ENCODE peak calls at places on chromosomes 6 and 20, in seven cellular contexts. U is naive thymus-derived CD4-positive, alpha-beta T cell; V is fibroblast of pulmonary artery; N is activated naive CD8-positive, alpha-beta T cell treated with anti-CD3 and anti-CD28 coated beads, Interleukin-2, amount 50 U/mL, for 24 hours; H is posterior vena cava; M is glutamatergic neuron; F is NCI-H1417 treated with DMSO at 0.1 percent for 48 hours. C is an unnamed sample.

GRCh38 chr20:54199721-54200176 is 8.1 kb upstream of the PFDN4 start:
- DNase-seq in U (peak; percentile 66), V (peak; percentile 86), N (peak; percentile 75), H (peak; percentile 92), M (peak; percentile 86), F (peak; percentile 13), C (peak; percentile 71)

GRCh38 chr6:123323419-123324329 is 313.1 kb downstream of the TRDN start:
- DNase-seq in U (no peak), V (peak; percentile 18), N (no peak), H (no peak), M (no peak), F (no peak), C (no peak)

GRCh38 chr6:28710466-28711191 is 184.9 kb downstream of the GPX5 start:
- DNase-seq in U (no peak), V (peak; percentile 42), N (peak; percentile 42), H (no peak), M (no peak), F (no peak), C (no peak)

GRCh38 chr6:128064540-128064895 is 163.7 kb upstream of the THEMIS start:
- DNase-seq in U (no peak), V (no peak), N (no peak), H (no peak), M (no peak), F (no peak), C (no peak)

GRCh38 chr6:16337280-16337975 is 99.0 kb downstream of the GMPR start:
- DNase-seq in U (no peak), V (peak; percentile 98), N (no peak), H (peak; percentile 97), M (peak; percentile 51), F (no peak), C (no peak)

GRCh38 chr6:156440688-156441087 is 336.5 kb upstream of the ARID1B start:
- DNase-seq in U (no peak), V (no peak), N (no peak), H (no peak), M (no peak), F (no peak), C (no peak)

GRCh38 chr6:95169790-95170189 is 407.5 kb upstream of the MANEA start:
- DNase-seq in U (no peak), V (no peak), N (no peak), H (no peak), M (no peak), F (no peak), C (no peak)

GRCh38 chr6:146601352-146601751 is 2.6 kb downstream of the ADGB start:
- DNase-seq in U (no peak), V (no peak), N (no peak), H (no peak), M (no peak), F (no peak), C (no peak)

GRCh38 chr6:21527731-21528130 is 65.8 kb upstream of the SOX4 start:
- DNase-seq in U (peak; percentile 3), V (no peak), N (no peak), H (no peak), M (no peak), F (no peak), C (no peak)

GRCh38 chr6:32627831-32628230 is 9.4 kb upstream of the HLA-DQA1 start:
- DNase-seq in U (no peak), V (peak; percentile 21), N (peak; percentile 32), H (no peak), M (no peak), F (no peak), C (no peak)

GRCh38 chr6:88561034-88561973 is 395.2 kb upstream of the CNR1 start:
- DNase-seq in U (no peak), V (no peak), N (no peak), H (no peak), M (no peak), F (no peak), C (no peak)

GRCh38 chr6:14747881-14748520 is 497.9 kb upstream of the JARID2 start:
- DNase-seq in U (no peak), V (peak; percentile 39), N (no peak), H (no peak), M (no peak), F (no peak), C (no peak)

GRCh38 chr6:133955136-133955576 is 2.1 kb downstream of the TBPL1 start:
- DNase-seq in U (no peak), V (no peak), N (no peak), H (no peak), M (no peak), F (no peak), C (no peak)

GRCh38 chr6:147257760-147258159 is 53.5 kb downstream of the STXBP5 start:
- DNase-seq in U (no peak), V (no peak), N (no peak), H (no peak), M (no peak), F (no peak), C (no peak)

GRCh38 chr20:45154183-45154582 is 20.5 kb upstream of the PI3 start:
- DNase-seq in U (no peak), V (peak; percentile 11), N (no peak), H (no peak), M (no peak), F (no peak), C (no peak)

GRCh38 chr6:38153946-38154345 is 334.4 kb downstream of the ZFAND3 start:
- DNase-seq in U (no peak), V (no peak), N (no peak), H (no peak), M (no peak), F (no peak), C (no peak)

GRCh38 chr6:111872521-111873177 is 603 bp downstream of the FYN start:
- DNase-seq in U (peak; percentile 54), V (peak; percentile 64), N (peak; percentile 75), H (no peak), M (peak; percentile 87), F (peak; percentile 40), C (peak; percentile 72)

GRCh38 chr6:158879180-158879579 is 60.0 kb upstream of the EZR start:
- DNase-seq in U (no peak), V (no peak), N (peak; percentile 59), H (no peak), M (no peak), F (no peak), C (peak; percentile 45)

GRCh38 chr20:36392989-36393388 is 86.8 kb downstream of the DLGAP4 start:
- DNase-seq in U (no peak), V (no peak), N (no peak), H (no peak), M (no peak), F (no peak), C (no peak)

GRCh38 chr6:19896580-19897010 is 59.4 kb downstream of the ID4 start:
- DNase-seq in U (no peak), V (no peak), N (no peak), H (no peak), M (no peak), F (no peak), C (no peak)

GRCh38 chr20:50187403-50188051 is 3.1 kb upstream of the CEBPB start:
- DNase-seq in U (no peak), V (peak; percentile 49), N (no peak), H (no peak), M (no peak), F (no peak), C (no peak)

GRCh38 chr6:35454843-35455110 is 2.6 kb downstream of the FANCE start:
- DNase-seq in U (no peak), V (no peak), N (no peak), H (no peak), M (no peak), F (no peak), C (no peak)

GRCh38 chr6:139625998-139626975 is 251.8 kb upstream of the CITED2 start:
- DNase-seq in U (no peak), V (peak; percentile 82), N (no peak), H (no peak), M (no peak), F (no peak), C (no peak)

GRCh38 chr6:32178547-32179440 is 589 bp downstream of the RNF5 start:
- DNase-seq in U (peak; percentile 36), V (no peak), N (no peak), H (no peak), M (peak; percentile 49), F (no peak), C (no peak)

GRCh38 chr20:41872986-41873385 is 254.8 kb upstream of the CHD6 start:
- DNase-seq in U (no peak), V (no peak), N (no peak), H (no peak), M (no peak), F (no peak), C (no peak)

GRCh38 chr6:39517763-39518162 is 195.3 kb upstream of the KCNK16 start:
- DNase-seq in U (no peak), V (peak; percentile 0), N (no peak), H (no peak), M (no peak), F (no peak), C (no peak)

GRCh38 chr20:17655286-17655651 is 26.8 kb downstream of the RRBP1 start:
- DNase-seq in U (no peak), V (peak; percentile 40), N (no peak), H (no peak), M (no peak), F (no peak), C (no peak)

GRCh38 chr6:76422814-76423213 is 350.4 kb upstream of the IMPG1 start:
- DNase-seq in U (no peak), V (no peak), N (no peak), H (no peak), M (no peak), F (no peak), C (no peak)

GRCh38 chr6:46863791-46864190 is 57.9 kb downstream of the ADGRF5 start:
- DNase-seq in U (no peak), V (no peak), N (no peak), H (no peak), M (no peak), F (no peak), C (no peak)

GRCh38 chr6:55528624-55529023 is 50.4 kb downstream of the HMGCLL1 start:
- DNase-seq in U (no peak), V (peak; percentile 38), N (no peak), H (no peak), M (no peak), F (no peak), C (no peak)

GRCh38 chr20:63698739-63699465 is 2.5 kb downstream of the TNFRSF6B start:
- DNase-seq in U (no peak), V (peak; percentile 81), N (peak; percentile 66), H (peak; percentile 94), M (no peak), F (no peak), C (no peak)

C was measured in CD4-positive, CD25-positive, alpha-beta regulatory T cell.